ENCODE peak calls at places on chromosome 7, in eight cellular contexts. One of them, this sample, is unnamed.

GRCh38 chr7:155815332-155816191 is 3.3 kb upstream of the SHH start:
- DNase-seq in A549: peak
- DNase-seq in prostate gland: peak
- DNase-seq in transverse colon: peak
- DNase-seq in Peyer's patch: peak
- DNase-seq in IMR-90: peak
- DNase-seq in GM12891: peak
- DNase-seq in K562: peak
- DNase-seq in this sample: peak

GRCh38 chr7:156791241-156791640 is 101.7 kb downstream of the LMBR1 start:
- DNase-seq in A549: no peak
- DNase-seq in prostate gland: no peak
- DNase-seq in transverse colon: no peak
- DNase-seq in Peyer's patch: no peak
- DNase-seq in IMR-90: no peak
- DNase-seq in GM12891: no peak
- DNase-seq in K562: no peak
- DNase-seq in this sample: no peak

GRCh38 chr7:51645707-51646298 is 329.2 kb upstream of the COBL start:
- DNase-seq in A549: no peak
- DNase-seq in prostate gland: no peak
- DNase-seq in transverse colon: no peak
- DNase-seq in Peyer's patch: no peak
- DNase-seq in IMR-90: no peak
- DNase-seq in GM12891: no peak
- DNase-seq in K562: no peak
- DNase-seq in this sample: no peak

GRCh38 chr7:30727061-30727945 is 24.6 kb upstream of the INMT start:
- DNase-seq in A549: no peak
- DNase-seq in prostate gland: no peak
- DNase-seq in transverse colon: peak
- DNase-seq in Peyer's patch: no peak
- DNase-seq in IMR-90: peak
- DNase-seq in GM12891: peak
- DNase-seq in K562: no peak
- DNase-seq in this sample: no peak

GRCh38 chr7:55309040-55309991 is 55.8 kb upstream of the LANCL2 start:
- DNase-seq in A549: no peak
- DNase-seq in prostate gland: no peak
- DNase-seq in transverse colon: peak
- DNase-seq in Peyer's patch: no peak
- DNase-seq in IMR-90: no peak
- DNase-seq in GM12891: no peak
- DNase-seq in K562: no peak
- DNase-seq in this sample: no peak

GRCh38 chr7:122790132-122790531 is 87.4 kb upstream of the RNF148 start:
- DNase-seq in A549: no peak
- DNase-seq in prostate gland: no peak
- DNase-seq in transverse colon: no peak
- DNase-seq in Peyer's patch: no peak
- DNase-seq in IMR-90: no peak
- DNase-seq in GM12891: no peak
- DNase-seq in K562: no peak
- DNase-seq in this sample: no peak

GRCh38 chr7:125567686-125568085 is 638.1 kb upstream of the POT1 start:
- DNase-seq in A549: no peak
- DNase-seq in prostate gland: no peak
- DNase-seq in transverse colon: no peak
- DNase-seq in Peyer's patch: no peak
- DNase-seq in IMR-90: no peak
- DNase-seq in GM12891: no peak
- DNase-seq in K562: no peak
- DNase-seq in this sample: no peak

GRCh38 chr7:111126987-111127386 is 36.1 kb downstream of the LRRN3 start:
- DNase-seq in A549: peak
- DNase-seq in prostate gland: no peak
- DNase-seq in transverse colon: no peak
- DNase-seq in Peyer's patch: no peak
- DNase-seq in IMR-90: peak
- DNase-seq in GM12891: no peak
- DNase-seq in K562: no peak
- DNase-seq in this sample: no peak

GRCh38 chr7:13829914-13830603 is 159.4 kb downstream of the ETV1 start:
- DNase-seq in A549: no peak
- DNase-seq in prostate gland: no peak
- DNase-seq in transverse colon: no peak
- DNase-seq in Peyer's patch: no peak
- DNase-seq in IMR-90: peak
- DNase-seq in GM12891: no peak
- DNase-seq in K562: no peak
- DNase-seq in this sample: no peak

GRCh38 chr7:38321050-38321449 is 47.6 kb upstream of the TARP start:
- DNase-seq in A549: no peak
- DNase-seq in prostate gland: no peak
- DNase-seq in transverse colon: no peak
- DNase-seq in Peyer's patch: no peak
- DNase-seq in IMR-90: no peak
- DNase-seq in GM12891: no peak
- DNase-seq in K562: no peak
- DNase-seq in this sample: no peak

GRCh38 chr7:44759246-44759645 is 10.6 kb downstream of the ZMIZ2 start:
- DNase-seq in A549: no peak
- DNase-seq in prostate gland: no peak
- DNase-seq in transverse colon: no peak
- DNase-seq in Peyer's patch: no peak
- DNase-seq in IMR-90: no peak
- DNase-seq in GM12891: no peak
- DNase-seq in K562: peak
- DNase-seq in this sample: no peak

GRCh38 chr7:44760034-44760580 is 11.5 kb downstream of the ZMIZ2 start:
- DNase-seq in A549: no peak
- DNase-seq in prostate gland: no peak
- DNase-seq in transverse colon: no peak
- DNase-seq in Peyer's patch: no peak
- DNase-seq in IMR-90: no peak
- DNase-seq in GM12891: no peak
- DNase-seq in K562: no peak
- DNase-seq in this sample: no peak

GRCh38 chr7:44762726-44763522 is 14.3 kb downstream of the ZMIZ2 start:
- DNase-seq in A549: no peak
- DNase-seq in prostate gland: no peak
- DNase-seq in transverse colon: no peak
- DNase-seq in Peyer's patch: no peak
- DNase-seq in IMR-90: no peak
- DNase-seq in GM12891: no peak
- DNase-seq in K562: no peak
- DNase-seq in this sample: no peak

GRCh38 chr7:44762300-44762699 is 13.7 kb downstream of the ZMIZ2 start:
- DNase-seq in A549: no peak
- DNase-seq in prostate gland: no peak
- DNase-seq in transverse colon: no peak
- DNase-seq in Peyer's patch: no peak
- DNase-seq in IMR-90: no peak
- DNase-seq in GM12891: no peak
- DNase-seq in K562: no peak
- DNase-seq in this sample: no peak

GRCh38 chr7:44761207-44762161 is 12.8 kb downstream of the ZMIZ2 start:
- DNase-seq in A549: no peak
- DNase-seq in prostate gland: peak
- DNase-seq in transverse colon: peak
- DNase-seq in Peyer's patch: peak
- DNase-seq in IMR-90: no peak
- DNase-seq in GM12891: no peak
- DNase-seq in K562: peak
- DNase-seq in this sample: no peak
- TF ChIP-seq POLR2A in A549: no peak
- TF ChIP-seq POLR2A in prostate gland: no peak
- TF ChIP-seq POLR2A in transverse colon: no peak
- TF ChIP-seq POLR2A in Peyer's patch: no peak
- TF ChIP-seq POLR2A in IMR-90: no peak
- TF ChIP-seq POLR2A in GM12891: no peak
- TF ChIP-seq POLR2A in K562: peak
- TF ChIP-seq POLR2A in this sample: no peak

DNA sequence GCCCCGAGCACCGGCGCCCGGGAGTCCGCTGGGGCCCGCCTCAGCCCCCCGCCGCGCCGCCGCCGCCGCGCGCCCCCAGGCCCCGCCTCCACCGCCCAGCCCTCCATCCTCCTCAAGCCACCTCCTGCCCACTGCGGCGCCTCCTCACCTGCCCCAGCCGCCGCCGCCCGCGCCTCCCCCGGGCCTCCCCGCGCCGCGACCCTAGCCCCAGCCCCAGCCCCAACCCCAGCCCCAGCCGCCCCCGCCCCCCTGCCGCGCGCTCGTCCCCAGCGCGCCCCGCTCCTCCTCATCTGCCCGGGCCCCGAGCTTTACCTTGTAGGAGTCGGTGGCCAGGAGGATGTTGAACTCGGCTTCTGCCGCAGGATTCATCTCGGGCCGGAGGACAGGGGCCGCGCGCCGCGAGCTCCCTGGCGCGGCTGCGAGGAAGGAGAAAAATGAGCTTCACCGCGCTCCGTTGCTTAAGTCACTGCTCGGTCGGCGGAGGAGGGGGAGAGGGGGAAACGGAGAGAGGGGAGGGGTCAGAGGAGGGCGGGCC is at the start of gene NAMPT:
- DNase-seq in A549: no peak
- DNase-seq in prostate gland: peak
- DNase-seq in transverse colon: peak
- DNase-seq in Peyer's patch: peak
- DNase-seq in IMR-90: no peak
- DNase-seq in GM12891: no peak
- DNase-seq in K562: peak
- DNase-seq in this sample: peak
- TF ChIP-seq POLR2A in A549: peak
- TF ChIP-seq POLR2A in prostate gland: peak
- TF ChIP-seq POLR2A in transverse colon: peak
- TF ChIP-seq POLR2A in Peyer's patch: peak
- TF ChIP-seq POLR2A in IMR-90: peak
- TF ChIP-seq POLR2A in GM12891: peak
- TF ChIP-seq POLR2A in K562: peak
- TF ChIP-seq POLR2A in this sample: no peak

DNA sequence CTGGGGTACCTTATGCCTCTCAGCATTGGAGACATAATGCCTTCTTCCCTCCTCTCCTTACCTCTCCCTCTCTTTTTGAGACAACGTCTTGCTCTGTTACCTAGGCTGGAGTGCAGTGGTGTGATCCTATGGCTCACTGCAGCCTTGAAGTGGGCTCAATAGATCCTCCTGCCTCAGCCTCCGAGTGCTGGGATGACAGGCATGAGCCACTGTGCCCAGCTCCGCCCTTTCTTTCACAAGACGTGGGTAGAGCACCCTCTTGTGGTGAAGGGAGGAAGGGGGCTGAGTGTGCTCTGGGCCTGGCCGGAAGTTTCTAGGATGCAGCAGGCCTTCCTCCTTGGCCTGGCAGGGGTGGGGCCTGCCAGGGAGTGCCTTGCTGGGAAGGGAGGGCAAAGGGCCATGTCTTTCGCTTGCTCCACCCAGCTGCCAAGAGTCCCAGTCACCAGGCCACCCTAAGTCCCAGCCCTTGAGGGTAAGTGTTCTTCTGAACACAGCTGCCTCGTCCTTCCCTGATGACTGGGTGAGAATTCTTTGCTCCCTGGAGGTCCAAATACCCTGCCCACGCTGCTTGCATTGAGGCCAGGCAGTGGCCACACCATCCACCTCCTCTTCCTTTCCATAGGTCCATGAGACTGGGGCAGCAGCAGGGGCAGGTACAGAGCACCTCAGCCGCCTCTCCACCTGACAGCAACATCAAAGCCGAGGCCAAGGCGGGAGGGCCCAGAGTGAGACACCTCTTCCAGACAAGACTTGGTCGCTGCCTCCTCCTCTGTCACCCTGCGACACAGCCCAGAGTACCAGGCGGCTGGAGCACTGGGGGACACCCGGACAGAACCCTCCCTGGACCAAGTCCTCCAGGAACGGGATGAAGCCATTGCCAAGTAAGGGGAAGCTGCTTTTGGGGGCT is 3.7 kb downstream of the ABHD11 start:
- DNase-seq in A549: peak
- DNase-seq in prostate gland: peak
- DNase-seq in transverse colon: peak
- DNase-seq in Peyer's patch: peak
- DNase-seq in IMR-90: peak
- DNase-seq in GM12891: peak
- DNase-seq in K562: peak
- DNase-seq in this sample: peak
- TF ChIP-seq POLR2A in A549: peak
- TF ChIP-seq POLR2A in prostate gland: peak
- TF ChIP-seq POLR2A in transverse colon: peak
- TF ChIP-seq POLR2A in Peyer's patch: peak
- TF ChIP-seq POLR2A in IMR-90: no peak
- TF ChIP-seq POLR2A in GM12891: no peak
- TF ChIP-seq POLR2A in K562: peak
- TF ChIP-seq POLR2A in this sample: peak

GRCh38 chr7:132777956-132778355 is 201.7 kb upstream of the PLXNA4 start:
- DNase-seq in A549: no peak
- DNase-seq in prostate gland: no peak
- DNase-seq in transverse colon: no peak
- DNase-seq in Peyer's patch: no peak
- DNase-seq in IMR-90: no peak
- DNase-seq in GM12891: no peak
- DNase-seq in K562: no peak
- DNase-seq in this sample: no peak

GRCh38 chr7:132782777-132783633 is 206.7 kb upstream of the PLXNA4 start:
- DNase-seq in A549: no peak
- DNase-seq in prostate gland: no peak
- DNase-seq in transverse colon: no peak
- DNase-seq in Peyer's patch: no peak
- DNase-seq in IMR-90: peak
- DNase-seq in GM12891: no peak
- DNase-seq in K562: no peak
- DNase-seq in this sample: no peak

GRCh38 chr7:132779164-132779563 is 202.9 kb upstream of the PLXNA4 start:
- DNase-seq in A549: no peak
- DNase-seq in prostate gland: no peak
- DNase-seq in transverse colon: no peak
- DNase-seq in Peyer's patch: no peak
- DNase-seq in IMR-90: no peak
- DNase-seq in GM12891: no peak
- DNase-seq in K562: no peak
- DNase-seq in this sample: no peak

GRCh38 chr7:132778761-132779160 is 202.5 kb upstream of the PLXNA4 start:
- DNase-seq in A549: no peak
- DNase-seq in prostate gland: no peak
- DNase-seq in transverse colon: no peak
- DNase-seq in Peyer's patch: no peak
- DNase-seq in IMR-90: no peak
- DNase-seq in GM12891: no peak
- DNase-seq in K562: no peak
- DNase-seq in this sample: no peak

GRCh38 chr7:132780822-132781221 is 204.6 kb upstream of the PLXNA4 start:
- DNase-seq in A549: no peak
- DNase-seq in prostate gland: no peak
- DNase-seq in transverse colon: no peak
- DNase-seq in Peyer's patch: no peak
- DNase-seq in IMR-90: no peak
- DNase-seq in GM12891: no peak
- DNase-seq in K562: no peak
- DNase-seq in this sample: no peak
- TF ChIP-seq POLR2A in A549: no peak
- TF ChIP-seq POLR2A in prostate gland: no peak
- TF ChIP-seq POLR2A in transverse colon: no peak
- TF ChIP-seq POLR2A in Peyer's patch: no peak
- TF ChIP-seq POLR2A in IMR-90: no peak
- TF ChIP-seq POLR2A in GM12891: no peak
- TF ChIP-seq POLR2A in K562: peak
- TF ChIP-seq POLR2A in this sample: no peak

This sample was measured in H54.